ENCODE peak calls at places on chromosomes 3 and 15, in seven cellular contexts. N, C, V, R, X, Y and Z are unnamed samples.

GRCh38 chr3:29694783-29695182 is 413.9 kb downstream of the RBMS3 start:
- DNase-seq in R (no peak), V (no peak), C (no peak), N (peak; percentile 63), Y (no peak), X (peak; percentile 93), Z (no peak)

GRCh38 chr3:8441969-8442559 is 59.6 kb upstream of the LMCD1 start:
- DNase-seq in C (no peak), N (no peak), Y (no peak), R (peak; percentile 84), V (no peak), X (peak; percentile 53), Z (no peak)

GRCh38 chr3:25783661-25784512 is 644 bp upstream of the NGLY1 start:
- DNase-seq in R (peak; percentile 86), N (peak; percentile 52), V (no peak), Y (no peak), X (peak; percentile 7), C (no peak), Z (no peak)

GRCh38 chr3:40079203-40079844 is 230.2 kb upstream of the EIF1B start:
- DNase-seq in Y (no peak), C (no peak), N (peak; percentile 60), R (no peak), V (no peak), X (peak; percentile 87), Z (no peak)

GRCh38 chr3:152629363-152630122 is 205.4 kb upstream of the P2RY1 start:
- DNase-seq in V (no peak), R (no peak), N (no peak), Y (no peak), C (no peak), X (no peak), Z (no peak)

GRCh38 chr15:79339588-79340314 is 28.8 kb downstream of the TMED3 start:
- DNase-seq in C (no peak), X (peak; percentile 61), N (no peak), Y (no peak), R (peak; percentile 53), V (no peak), Z (no peak)

GRCh38 chr3:13141991-13142412 is 68.8 kb upstream of the IQSEC1 start:
- DNase-seq in R (peak; percentile 89), Y (no peak), N (peak; percentile 12), V (no peak), X (peak; percentile 20), C (no peak), Z (no peak)

GRCh38 chr15:52369030-52369429 is 73.4 kb upstream of the MYO5C start:
- DNase-seq in Y (no peak), N (no peak), V (no peak), X (no peak), C (no peak), R (no peak), Z (no peak)

GRCh38 chr3:152969557-152970300 is 134.8 kb downstream of the P2RY1 start:
- DNase-seq in X (peak; percentile 17), R (no peak), Y (no peak), V (no peak), C (no peak), N (peak; percentile 13), Z (no peak)

GRCh38 chr15:73237910-73238309 is 130.8 kb downstream of the HCN4 start:
- DNase-seq in R (no peak), V (no peak), N (no peak), Y (no peak), C (no peak), X (no peak), Z (no peak)

GRCh38 chr3:174533286-174533685 is 325.8 kb upstream of the NAALADL2 start:
- DNase-seq in X (peak; percentile 69), R (no peak), V (no peak), Y (no peak), N (no peak), C (no peak), Z (no peak)

GRCh38 chr3:71425491-71426071 is 157.9 kb downstream of the FOXP1 start:
- DNase-seq in X (peak; percentile 59), V (no peak), Y (no peak), C (no peak), N (peak; percentile 78), R (no peak), Z (no peak)

GRCh38 chr3:128425142-128425845 is 41.4 kb downstream of the DNAJB8 start:
- DNase-seq in Y (no peak), C (no peak), X (no peak), N (no peak), V (no peak), R (no peak), Z (no peak)

GRCh38 chr3:132290833-132291232 is 26.4 kb upstream of the ACP3 start:
- DNase-seq in X (peak; percentile 15), C (no peak), V (no peak), R (no peak), Y (no peak), N (no peak), Z (no peak)

GRCh38 chr15:98609144-98609852 is 39.0 kb upstream of the IGF1R start:
- DNase-seq in Y (no peak), C (no peak), N (peak; percentile 84), X (peak; percentile 55), R (peak; percentile 25), V (no peak), Z (no peak)

GRCh38 chr15:92305342-92305741 is 88.3 kb upstream of the ST8SIA2 start:
- DNase-seq in Y (no peak), X (no peak), N (no peak), V (no peak), C (no peak), R (no peak), Z (no peak)

GRCh38 chr3:159586587-159587202 is 401.9 kb upstream of the IL12A start:
- DNase-seq in Y (no peak), C (no peak), X (peak; percentile 52), V (no peak), R (peak; percentile 79), N (peak; percentile 42), Z (no peak)

GRCh38 chr15:64837502-64837901 is 4.2 kb upstream of the PLEKHO2 start:
- DNase-seq in V (no peak), Y (peak; percentile 28), C (peak; percentile 49), N (no peak), R (no peak), X (no peak), Z (peak; percentile 30)

GRCh38 chr3:171441381-171441780 is 18.8 kb downstream of the TNIK start:
- DNase-seq in C (no peak), X (no peak), N (no peak), Y (no peak), V (no peak), R (no peak), Z (no peak)